ENCODE peak calls at places on chromosomes 11 and 22, in six cellular contexts. One of them, this sample, is unnamed.

GRCh38 chr11:30585067-30585891 is 874 bp downstream of the MPPED2 start:
- DNase-seq in SK-N-SH: peak
- DNase-seq in psoas muscle: peak
- DNase-seq in stimulated activated CD8-positive, alpha-beta memory T cell treated with anti-CD3 and anti-CD28 coated beads, Interleukin-7, amount 100 ng/mL, for 1 hour: no peak
- DNase-seq in cardiac muscle cell: no peak
- DNase-seq in fibroblast of mammary gland: no peak
- DNase-seq in this sample: no peak

GRCh38 chr11:76661835-76662434 is 8.6 kb downstream of the LRRC32 start:
- DNase-seq in SK-N-SH: no peak
- DNase-seq in psoas muscle: no peak
- DNase-seq in stimulated activated CD8-positive, alpha-beta memory T cell treated with anti-CD3 and anti-CD28 coated beads, Interleukin-7, amount 100 ng/mL, for 1 hour: no peak
- DNase-seq in cardiac muscle cell: no peak
- DNase-seq in fibroblast of mammary gland: no peak
- DNase-seq in this sample: no peak

GRCh38 chr11:58658553-58659080 is 36.2 kb downstream of the CNTF start:
- DNase-seq in SK-N-SH: no peak
- DNase-seq in psoas muscle: no peak
- DNase-seq in stimulated activated CD8-positive, alpha-beta memory T cell treated with anti-CD3 and anti-CD28 coated beads, Interleukin-7, amount 100 ng/mL, for 1 hour: no peak
- DNase-seq in cardiac muscle cell: no peak
- DNase-seq in fibroblast of mammary gland: no peak
- DNase-seq in this sample: no peak

GRCh38 chr11:69832561-69833413 is 13.6 kb upstream of the FGF3 start:
- DNase-seq in SK-N-SH: peak
- DNase-seq in psoas muscle: peak
- DNase-seq in stimulated activated CD8-positive, alpha-beta memory T cell treated with anti-CD3 and anti-CD28 coated beads, Interleukin-7, amount 100 ng/mL, for 1 hour: no peak
- DNase-seq in cardiac muscle cell: no peak
- DNase-seq in fibroblast of mammary gland: no peak
- DNase-seq in this sample: no peak

GRCh38 chr11:371716-372590 is 2.7 kb downstream of the B4GALNT4 start:
- DNase-seq in SK-N-SH: no peak
- DNase-seq in psoas muscle: peak
- DNase-seq in stimulated activated CD8-positive, alpha-beta memory T cell treated with anti-CD3 and anti-CD28 coated beads, Interleukin-7, amount 100 ng/mL, for 1 hour: no peak
- DNase-seq in cardiac muscle cell: no peak
- DNase-seq in fibroblast of mammary gland: no peak
- DNase-seq in this sample: no peak

GRCh38 chr22:48821346-48822186 is 1006.1 kb downstream of the BRD1 start:
- DNase-seq in SK-N-SH: no peak
- DNase-seq in psoas muscle: no peak
- DNase-seq in stimulated activated CD8-positive, alpha-beta memory T cell treated with anti-CD3 and anti-CD28 coated beads, Interleukin-7, amount 100 ng/mL, for 1 hour: no peak
- DNase-seq in cardiac muscle cell: no peak
- DNase-seq in fibroblast of mammary gland: no peak
- DNase-seq in this sample: no peak

GRCh38 chr22:39135092-39135896 is 17.2 kb downstream of the CBX7 start:
- DNase-seq in SK-N-SH: peak
- DNase-seq in psoas muscle: no peak
- DNase-seq in stimulated activated CD8-positive, alpha-beta memory T cell treated with anti-CD3 and anti-CD28 coated beads, Interleukin-7, amount 100 ng/mL, for 1 hour: no peak
- DNase-seq in cardiac muscle cell: peak
- DNase-seq in fibroblast of mammary gland: no peak
- DNase-seq in this sample: no peak

GRCh38 chr22:48902983-48903650 is 924.6 kb downstream of the BRD1 start:
- DNase-seq in SK-N-SH: no peak
- DNase-seq in psoas muscle: no peak
- DNase-seq in stimulated activated CD8-positive, alpha-beta memory T cell treated with anti-CD3 and anti-CD28 coated beads, Interleukin-7, amount 100 ng/mL, for 1 hour: no peak
- DNase-seq in cardiac muscle cell: no peak
- DNase-seq in fibroblast of mammary gland: no peak
- DNase-seq in this sample: no peak

GRCh38 chr11:108871152-108871551 is 206.3 kb downstream of the DDX10 start:
- DNase-seq in SK-N-SH: peak
- DNase-seq in psoas muscle: no peak
- DNase-seq in stimulated activated CD8-positive, alpha-beta memory T cell treated with anti-CD3 and anti-CD28 coated beads, Interleukin-7, amount 100 ng/mL, for 1 hour: no peak
- DNase-seq in cardiac muscle cell: peak
- DNase-seq in fibroblast of mammary gland: peak
- DNase-seq in this sample: no peak